ENCODE peak calls at places on chromosomes 3 and 15, in eight cellular contexts. One of them, this sample, is unnamed.

GRCh38 chr15:64096486-64097431 is 977 bp downstream of the SNX1 start:
- DNase-seq in activated naive CD4-positive, alpha-beta T cell treated with anti-CD3 and anti-CD28 coated beads, Interleukin-2, amount 50 U/mL, for 72 hours: no peak
- DNase-seq in fibroblast of villous mesenchyme: peak
- DNase-seq in C1 segment of cervical spinal cord: no peak
- DNase-seq in HFF-Myc: no peak
- DNase-seq in pancreas: no peak
- DNase-seq in lower leg skin: no peak
- DNase-seq in memory B cell: no peak
- DNase-seq in this sample: peak

GRCh38 chr15:75136758-75137157 is 64.9 kb upstream of the C15orf39 start:
- DNase-seq in memory B cell: no peak
- DNase-seq in activated naive CD4-positive, alpha-beta T cell treated with anti-CD3 and anti-CD28 coated beads, Interleukin-2, amount 50 U/mL, for 72 hours: no peak
- DNase-seq in lower leg skin: no peak
- DNase-seq in pancreas: no peak
- DNase-seq in HFF-Myc: no peak
- DNase-seq in C1 segment of cervical spinal cord: no peak
- DNase-seq in fibroblast of villous mesenchyme: no peak
- DNase-seq in this sample: no peak

GRCh38 chr3:39099242-39099641 is 8.2 kb downstream of the GORASP1 start:
- DNase-seq in memory B cell: no peak
- DNase-seq in HFF-Myc: no peak
- DNase-seq in activated naive CD4-positive, alpha-beta T cell treated with anti-CD3 and anti-CD28 coated beads, Interleukin-2, amount 50 U/mL, for 72 hours: no peak
- DNase-seq in C1 segment of cervical spinal cord: no peak
- DNase-seq in lower leg skin: no peak
- DNase-seq in pancreas: no peak
- DNase-seq in fibroblast of villous mesenchyme: no peak
- DNase-seq in this sample: no peak

GRCh38 chr3:107959767-107960166 is 131.1 kb downstream of the CD47 start:
- DNase-seq in lower leg skin: no peak
- DNase-seq in pancreas: no peak
- DNase-seq in fibroblast of villous mesenchyme: peak
- DNase-seq in activated naive CD4-positive, alpha-beta T cell treated with anti-CD3 and anti-CD28 coated beads, Interleukin-2, amount 50 U/mL, for 72 hours: no peak
- DNase-seq in C1 segment of cervical spinal cord: no peak
- DNase-seq in memory B cell: no peak
- DNase-seq in HFF-Myc: no peak
- DNase-seq in this sample: peak

GRCh38 chr15:69992326-69992725 is 105.4 kb downstream of the TLE3 start:
- DNase-seq in lower leg skin: no peak
- DNase-seq in HFF-Myc: no peak
- DNase-seq in activated naive CD4-positive, alpha-beta T cell treated with anti-CD3 and anti-CD28 coated beads, Interleukin-2, amount 50 U/mL, for 72 hours: no peak
- DNase-seq in fibroblast of villous mesenchyme: no peak
- DNase-seq in C1 segment of cervical spinal cord: no peak
- DNase-seq in pancreas: no peak
- DNase-seq in memory B cell: no peak
- DNase-seq in this sample: peak

GRCh38 chr3:30201715-30202114 is 404.7 kb upstream of the TGFBR2 start:
- DNase-seq in activated naive CD4-positive, alpha-beta T cell treated with anti-CD3 and anti-CD28 coated beads, Interleukin-2, amount 50 U/mL, for 72 hours: no peak
- DNase-seq in lower leg skin: no peak
- DNase-seq in HFF-Myc: no peak
- DNase-seq in C1 segment of cervical spinal cord: no peak
- DNase-seq in pancreas: no peak
- DNase-seq in fibroblast of villous mesenchyme: peak
- DNase-seq in memory B cell: no peak
- DNase-seq in this sample: no peak

GRCh38 chr3:100932491-100932890 is 60.7 kb downstream of the ABI3BP start:
- DNase-seq in HFF-Myc: no peak
- DNase-seq in activated naive CD4-positive, alpha-beta T cell treated with anti-CD3 and anti-CD28 coated beads, Interleukin-2, amount 50 U/mL, for 72 hours: no peak
- DNase-seq in fibroblast of villous mesenchyme: no peak
- DNase-seq in C1 segment of cervical spinal cord: no peak
- DNase-seq in pancreas: no peak
- DNase-seq in memory B cell: no peak
- DNase-seq in lower leg skin: no peak
- DNase-seq in this sample: peak

GRCh38 chr3:124325248-124325647 is 333.3 kb upstream of the ROPN1 start:
- DNase-seq in activated naive CD4-positive, alpha-beta T cell treated with anti-CD3 and anti-CD28 coated beads, Interleukin-2, amount 50 U/mL, for 72 hours: no peak
- DNase-seq in pancreas: no peak
- DNase-seq in lower leg skin: no peak
- DNase-seq in memory B cell: no peak
- DNase-seq in HFF-Myc: no peak
- DNase-seq in C1 segment of cervical spinal cord: no peak
- DNase-seq in fibroblast of villous mesenchyme: no peak
- DNase-seq in this sample: no peak

GRCh38 chr3:38117163-38117716 is 19.7 kb downstream of the ACAA1 start:
- DNase-seq in activated naive CD4-positive, alpha-beta T cell treated with anti-CD3 and anti-CD28 coated beads, Interleukin-2, amount 50 U/mL, for 72 hours: no peak
- DNase-seq in memory B cell: no peak
- DNase-seq in C1 segment of cervical spinal cord: no peak
- DNase-seq in lower leg skin: no peak
- DNase-seq in HFF-Myc: no peak
- DNase-seq in fibroblast of villous mesenchyme: no peak
- DNase-seq in pancreas: peak
- DNase-seq in this sample: no peak

GRCh38 chr3:155370198-155370597 is 76.7 kb upstream of the STRIT1 start:
- DNase-seq in HFF-Myc: no peak
- DNase-seq in fibroblast of villous mesenchyme: no peak
- DNase-seq in pancreas: no peak
- DNase-seq in activated naive CD4-positive, alpha-beta T cell treated with anti-CD3 and anti-CD28 coated beads, Interleukin-2, amount 50 U/mL, for 72 hours: no peak
- DNase-seq in C1 segment of cervical spinal cord: no peak
- DNase-seq in memory B cell: no peak
- DNase-seq in lower leg skin: no peak
- DNase-seq in this sample: no peak

GRCh38 chr15:73474785-73475184 is 31.8 kb downstream of the REC114 start:
- DNase-seq in activated naive CD4-positive, alpha-beta T cell treated with anti-CD3 and anti-CD28 coated beads, Interleukin-2, amount 50 U/mL, for 72 hours: no peak
- DNase-seq in memory B cell: no peak
- DNase-seq in fibroblast of villous mesenchyme: no peak
- DNase-seq in HFF-Myc: no peak
- DNase-seq in C1 segment of cervical spinal cord: no peak
- DNase-seq in lower leg skin: no peak
- DNase-seq in pancreas: no peak
- DNase-seq in this sample: no peak

GRCh38 chr3:76500746-76501275 is 539.1 kb upstream of the ROBO2 start:
- DNase-seq in memory B cell: no peak
- DNase-seq in fibroblast of villous mesenchyme: no peak
- DNase-seq in activated naive CD4-positive, alpha-beta T cell treated with anti-CD3 and anti-CD28 coated beads, Interleukin-2, amount 50 U/mL, for 72 hours: no peak
- DNase-seq in HFF-Myc: no peak
- DNase-seq in lower leg skin: no peak
- DNase-seq in C1 segment of cervical spinal cord: no peak
- DNase-seq in pancreas: no peak
- DNase-seq in this sample: peak

This sample was measured in amniotic epithelial cell.